ENCODE peak calls at places on chromosomes 4 and X, in five cellular contexts. One of them, this sample, is unnamed.

GRCh38 chr4:74057588-74057987 is 19.1 kb upstream of the CXCL3 start:
- DNase-seq in choroid plexus epithelial cell: no peak
- DNase-seq in AG08395: no peak
- DNase-seq in AG04450: no peak
- DNase-seq in activated CD4-positive, alpha-beta T cell treated with anti-CD3 and anti-CD28 coated beads, Interleukin-2, amount 50 U/mL, for 24 hours: no peak
- DNase-seq in this sample: no peak

GRCh38 chr4:185183622-185184281 is 20.0 kb downstream of the CFAP97 start:
- DNase-seq in choroid plexus epithelial cell: peak; percentile 97
- DNase-seq in activated CD4-positive, alpha-beta T cell treated with anti-CD3 and anti-CD28 coated beads, Interleukin-2, amount 50 U/mL, for 24 hours: no peak
- DNase-seq in AG08395: peak; percentile 72
- DNase-seq in AG04450: peak; percentile 84
- DNase-seq in this sample: peak; percentile 91

GRCh38 chr4:860561-860960 is 34.6 kb upstream of the CPLX1 start:
- DNase-seq in choroid plexus epithelial cell: no peak
- DNase-seq in AG08395: no peak
- DNase-seq in activated CD4-positive, alpha-beta T cell treated with anti-CD3 and anti-CD28 coated beads, Interleukin-2, amount 50 U/mL, for 24 hours: no peak
- DNase-seq in AG04450: no peak
- DNase-seq in this sample: no peak

GRCh38 chrX:24561121-24561520 is 86.0 kb downstream of the PCYT1B start:
- DNase-seq in AG08395: peak; percentile 4
- DNase-seq in choroid plexus epithelial cell: peak; percentile 8
- DNase-seq in activated CD4-positive, alpha-beta T cell treated with anti-CD3 and anti-CD28 coated beads, Interleukin-2, amount 50 U/mL, for 24 hours: no peak
- DNase-seq in AG04450: no peak
- DNase-seq in this sample: no peak

GRCh38 chr4:73841243-73841925 is 4.9 kb downstream of the CXCL6 start:
- DNase-seq in AG04450: no peak
- DNase-seq in AG08395: no peak
- DNase-seq in choroid plexus epithelial cell: no peak
- DNase-seq in activated CD4-positive, alpha-beta T cell treated with anti-CD3 and anti-CD28 coated beads, Interleukin-2, amount 50 U/mL, for 24 hours: no peak
- DNase-seq in this sample: no peak

GRCh38 chr4:1206299-1207156 is 34.1 kb upstream of the SPON2 start:
- DNase-seq in choroid plexus epithelial cell: no peak
- DNase-seq in AG08395: no peak
- DNase-seq in activated CD4-positive, alpha-beta T cell treated with anti-CD3 and anti-CD28 coated beads, Interleukin-2, amount 50 U/mL, for 24 hours: no peak
- DNase-seq in AG04450: no peak
- DNase-seq in this sample: no peak

GRCh38 chr4:145183023-145183422 is 2.6 kb upstream of the OTUD4 start:
- DNase-seq in AG04450: no peak
- DNase-seq in activated CD4-positive, alpha-beta T cell treated with anti-CD3 and anti-CD28 coated beads, Interleukin-2, amount 50 U/mL, for 24 hours: no peak
- DNase-seq in choroid plexus epithelial cell: no peak
- DNase-seq in AG08395: no peak
- DNase-seq in this sample: no peak

GRCh38 chr4:88147799-88148217 is 10.6 kb downstream of the ABCG2 start:
- DNase-seq in AG04450: no peak
- DNase-seq in AG08395: no peak
- DNase-seq in activated CD4-positive, alpha-beta T cell treated with anti-CD3 and anti-CD28 coated beads, Interleukin-2, amount 50 U/mL, for 24 hours: no peak
- DNase-seq in choroid plexus epithelial cell: no peak
- DNase-seq in this sample: no peak

GRCh38 chrX:24294619-24295018 is 19.2 kb downstream of the SUPT20HL2 start:
- DNase-seq in choroid plexus epithelial cell: peak; percentile 45
- DNase-seq in activated CD4-positive, alpha-beta T cell treated with anti-CD3 and anti-CD28 coated beads, Interleukin-2, amount 50 U/mL, for 24 hours: peak; percentile 0
- DNase-seq in AG04450: no peak
- DNase-seq in AG08395: no peak
- DNase-seq in this sample: no peak

GRCh38 chr4:113524096-113524495 is 237.4 kb downstream of the CAMK2D start:
- DNase-seq in activated CD4-positive, alpha-beta T cell treated with anti-CD3 and anti-CD28 coated beads, Interleukin-2, amount 50 U/mL, for 24 hours: no peak
- DNase-seq in choroid plexus epithelial cell: no peak
- DNase-seq in AG08395: no peak
- DNase-seq in AG04450: no peak
- DNase-seq in this sample: no peak

GRCh38 chrX:119667111-119667928 is 25.6 kb downstream of the SEPTIN6 start:
- DNase-seq in choroid plexus epithelial cell: no peak
- DNase-seq in AG04450: no peak
- DNase-seq in AG08395: no peak
- DNase-seq in activated CD4-positive, alpha-beta T cell treated with anti-CD3 and anti-CD28 coated beads, Interleukin-2, amount 50 U/mL, for 24 hours: no peak
- DNase-seq in this sample: no peak

GRCh38 chrX:132908891-132909290 is 49.5 kb downstream of the HS6ST2 start:
- DNase-seq in AG04450: no peak
- DNase-seq in AG08395: no peak
- DNase-seq in activated CD4-positive, alpha-beta T cell treated with anti-CD3 and anti-CD28 coated beads, Interleukin-2, amount 50 U/mL, for 24 hours: no peak
- DNase-seq in choroid plexus epithelial cell: no peak
- DNase-seq in this sample: no peak

GRCh38 chr4:78862314-78862737 is 76.9 kb downstream of the PAQR3 start:
- DNase-seq in activated CD4-positive, alpha-beta T cell treated with anti-CD3 and anti-CD28 coated beads, Interleukin-2, amount 50 U/mL, for 24 hours: no peak
- DNase-seq in AG04450: no peak
- DNase-seq in AG08395: no peak
- DNase-seq in choroid plexus epithelial cell: no peak
- DNase-seq in this sample: no peak

GRCh38 chr4:95676190-95676589 is 127.4 kb upstream of the UNC5C start:
- DNase-seq in choroid plexus epithelial cell: no peak
- DNase-seq in activated CD4-positive, alpha-beta T cell treated with anti-CD3 and anti-CD28 coated beads, Interleukin-2, amount 50 U/mL, for 24 hours: no peak
- DNase-seq in AG04450: no peak
- DNase-seq in AG08395: no peak
- DNase-seq in this sample: no peak

GRCh38 chrX:116204947-116205346 is 34.4 kb downstream of the AGTR2 start:
- DNase-seq in AG08395: peak; percentile 15
- DNase-seq in activated CD4-positive, alpha-beta T cell treated with anti-CD3 and anti-CD28 coated beads, Interleukin-2, amount 50 U/mL, for 24 hours: no peak
- DNase-seq in AG04450: no peak
- DNase-seq in choroid plexus epithelial cell: peak; percentile 31
- DNase-seq in this sample: peak; percentile 3

GRCh38 chr4:153217440-153217839 is 13.2 kb downstream of the TRIM2 start:
- DNase-seq in AG04450: no peak
- DNase-seq in choroid plexus epithelial cell: no peak
- DNase-seq in activated CD4-positive, alpha-beta T cell treated with anti-CD3 and anti-CD28 coated beads, Interleukin-2, amount 50 U/mL, for 24 hours: no peak
- DNase-seq in AG08395: peak; percentile 49
- DNase-seq in this sample: no peak

GRCh38 chr4:127776620-127777019 is 5.5 kb upstream of the HSPA4L start:
- DNase-seq in activated CD4-positive, alpha-beta T cell treated with anti-CD3 and anti-CD28 coated beads, Interleukin-2, amount 50 U/mL, for 24 hours: no peak
- DNase-seq in choroid plexus epithelial cell: no peak
- DNase-seq in AG04450: no peak
- DNase-seq in AG08395: no peak
- DNase-seq in this sample: no peak

GRCh38 chr4:125254111-125254510 is 60.6 kb upstream of the FAT4 start:
- DNase-seq in AG04450: peak; percentile 24
- DNase-seq in choroid plexus epithelial cell: peak; percentile 85
- DNase-seq in AG08395: peak; percentile 2
- DNase-seq in activated CD4-positive, alpha-beta T cell treated with anti-CD3 and anti-CD28 coated beads, Interleukin-2, amount 50 U/mL, for 24 hours: no peak
- DNase-seq in this sample: no peak

GRCh38 chr4:825969-826330 is at the start of gene CPLX1:
- DNase-seq in choroid plexus epithelial cell: no peak
- DNase-seq in activated CD4-positive, alpha-beta T cell treated with anti-CD3 and anti-CD28 coated beads, Interleukin-2, amount 50 U/mL, for 24 hours: no peak
- DNase-seq in AG08395: no peak
- DNase-seq in AG04450: no peak
- DNase-seq in this sample: no peak